ENCODE peak calls at places on chromosomes 12 and 14, in four cellular contexts. One of them, this sample, is unnamed.

GRCh38 chr14:89262041-89262440 is 155.0 kb downstream of the FOXN3 start:
- DNase-seq in stimulated activated CD8-positive, alpha-beta memory T cell treated with anti-CD3 and anti-CD28 coated beads, Interleukin-2, amount 100 ng/mL, for 1 hour: no peak
- DNase-seq in IMR-90: no peak
- DNase-seq in glutamatergic neuron: no peak
- DNase-seq in this sample: no peak

GRCh38 chr12:52207895-52208294 is 16.1 kb upstream of the KRT80 start:
- DNase-seq in glutamatergic neuron: peak
- DNase-seq in stimulated activated CD8-positive, alpha-beta memory T cell treated with anti-CD3 and anti-CD28 coated beads, Interleukin-2, amount 100 ng/mL, for 1 hour: no peak
- DNase-seq in IMR-90: peak
- DNase-seq in this sample: no peak

GRCh38 chr14:68578597-68578996 is 214.3 kb downstream of the ZFP36L1 start:
- DNase-seq in IMR-90: no peak
- DNase-seq in stimulated activated CD8-positive, alpha-beta memory T cell treated with anti-CD3 and anti-CD28 coated beads, Interleukin-2, amount 100 ng/mL, for 1 hour: no peak
- DNase-seq in glutamatergic neuron: no peak
- DNase-seq in this sample: no peak

GRCh38 chr14:59097681-59098080 is 90.8 kb upstream of the DAAM1 start:
- DNase-seq in glutamatergic neuron: no peak
- DNase-seq in stimulated activated CD8-positive, alpha-beta memory T cell treated with anti-CD3 and anti-CD28 coated beads, Interleukin-2, amount 100 ng/mL, for 1 hour: no peak
- DNase-seq in IMR-90: peak
- DNase-seq in this sample: no peak

GRCh38 chr12:102461501-102461900 is 18.9 kb downstream of the IGF1 start:
- DNase-seq in stimulated activated CD8-positive, alpha-beta memory T cell treated with anti-CD3 and anti-CD28 coated beads, Interleukin-2, amount 100 ng/mL, for 1 hour: no peak
- DNase-seq in IMR-90: no peak
- DNase-seq in glutamatergic neuron: no peak
- DNase-seq in this sample: no peak

GRCh38 chr12:43758247-43758727 is 303 bp downstream of the PUS7L start:
- DNase-seq in stimulated activated CD8-positive, alpha-beta memory T cell treated with anti-CD3 and anti-CD28 coated beads, Interleukin-2, amount 100 ng/mL, for 1 hour: peak
- DNase-seq in glutamatergic neuron: peak
- DNase-seq in IMR-90: peak
- DNase-seq in this sample: peak

GRCh38 chr14:96056509-96057422 is 17.6 kb downstream of the C14orf132 start:
- DNase-seq in glutamatergic neuron: no peak
- DNase-seq in IMR-90: no peak
- DNase-seq in stimulated activated CD8-positive, alpha-beta memory T cell treated with anti-CD3 and anti-CD28 coated beads, Interleukin-2, amount 100 ng/mL, for 1 hour: no peak
- DNase-seq in this sample: peak

GRCh38 chr14:74627071-74627470 is 15.0 kb upstream of the LTBP2 start:
- DNase-seq in IMR-90: no peak
- DNase-seq in glutamatergic neuron: no peak
- DNase-seq in stimulated activated CD8-positive, alpha-beta memory T cell treated with anti-CD3 and anti-CD28 coated beads, Interleukin-2, amount 100 ng/mL, for 1 hour: no peak
- DNase-seq in this sample: no peak

GRCh38 chr14:98582276-98582675 is 689.7 kb downstream of the BCL11B start:
- DNase-seq in glutamatergic neuron: no peak
- DNase-seq in IMR-90: no peak
- DNase-seq in stimulated activated CD8-positive, alpha-beta memory T cell treated with anti-CD3 and anti-CD28 coated beads, Interleukin-2, amount 100 ng/mL, for 1 hour: no peak
- DNase-seq in this sample: no peak

GRCh38 chr14:103628221-103628683 is 759 bp upstream of the KLC1 start:
- DNase-seq in glutamatergic neuron: peak
- DNase-seq in IMR-90: peak
- DNase-seq in stimulated activated CD8-positive, alpha-beta memory T cell treated with anti-CD3 and anti-CD28 coated beads, Interleukin-2, amount 100 ng/mL, for 1 hour: no peak
- DNase-seq in this sample: no peak

GRCh38 chr14:96285667-96286066 is 29.7 kb downstream of the BDKRB1 start:
- DNase-seq in stimulated activated CD8-positive, alpha-beta memory T cell treated with anti-CD3 and anti-CD28 coated beads, Interleukin-2, amount 100 ng/mL, for 1 hour: no peak
- DNase-seq in IMR-90: peak
- DNase-seq in glutamatergic neuron: no peak
- DNase-seq in this sample: no peak

GRCh38 chr14:71115306-71115705 is 208.0 kb downstream of the PCNX1 start:
- DNase-seq in IMR-90: no peak
- DNase-seq in stimulated activated CD8-positive, alpha-beta memory T cell treated with anti-CD3 and anti-CD28 coated beads, Interleukin-2, amount 100 ng/mL, for 1 hour: no peak
- DNase-seq in glutamatergic neuron: no peak
- DNase-seq in this sample: no peak

GRCh38 chr12:79448816-79449215 is 241.9 kb downstream of the PAWR start:
- DNase-seq in glutamatergic neuron: no peak
- DNase-seq in IMR-90: no peak
- DNase-seq in stimulated activated CD8-positive, alpha-beta memory T cell treated with anti-CD3 and anti-CD28 coated beads, Interleukin-2, amount 100 ng/mL, for 1 hour: no peak
- DNase-seq in this sample: no peak

GRCh38 chr14:96287856-96288255 is 31.8 kb downstream of the BDKRB1 start:
- DNase-seq in stimulated activated CD8-positive, alpha-beta memory T cell treated with anti-CD3 and anti-CD28 coated beads, Interleukin-2, amount 100 ng/mL, for 1 hour: no peak
- DNase-seq in IMR-90: no peak
- DNase-seq in glutamatergic neuron: no peak
- DNase-seq in this sample: no peak

GRCh38 chr12:65308601-65309071 is 30.2 kb downstream of the MSRB3 start:
- DNase-seq in IMR-90: peak
- DNase-seq in stimulated activated CD8-positive, alpha-beta memory T cell treated with anti-CD3 and anti-CD28 coated beads, Interleukin-2, amount 100 ng/mL, for 1 hour: no peak
- DNase-seq in glutamatergic neuron: no peak
- DNase-seq in this sample: no peak

GRCh38 chr14:73264080-73264895 is 27.0 kb downstream of the PAPLN start:
- DNase-seq in IMR-90: no peak
- DNase-seq in stimulated activated CD8-positive, alpha-beta memory T cell treated with anti-CD3 and anti-CD28 coated beads, Interleukin-2, amount 100 ng/mL, for 1 hour: no peak
- DNase-seq in glutamatergic neuron: no peak
- DNase-seq in this sample: peak

GRCh38 chr12:23197266-23197665 is 572.3 kb downstream of the ETNK1 start:
- DNase-seq in IMR-90: no peak
- DNase-seq in stimulated activated CD8-positive, alpha-beta memory T cell treated with anti-CD3 and anti-CD28 coated beads, Interleukin-2, amount 100 ng/mL, for 1 hour: no peak
- DNase-seq in glutamatergic neuron: no peak
- DNase-seq in this sample: no peak

GRCh38 chr14:69617796-69618195 is 6.4 kb downstream of the SUSD6 start:
- DNase-seq in IMR-90: no peak
- DNase-seq in stimulated activated CD8-positive, alpha-beta memory T cell treated with anti-CD3 and anti-CD28 coated beads, Interleukin-2, amount 100 ng/mL, for 1 hour: no peak
- DNase-seq in glutamatergic neuron: no peak
- DNase-seq in this sample: no peak

GRCh38 chr12:51115516-51115915 is 32.1 kb upstream of the CSRNP2 start:
- DNase-seq in IMR-90: no peak
- DNase-seq in stimulated activated CD8-positive, alpha-beta memory T cell treated with anti-CD3 and anti-CD28 coated beads, Interleukin-2, amount 100 ng/mL, for 1 hour: no peak
- DNase-seq in glutamatergic neuron: no peak
- DNase-seq in this sample: no peak

GRCh38 chr12:110424237-110424636 is 20.7 kb upstream of the ANAPC7 start:
- DNase-seq in glutamatergic neuron: no peak
- DNase-seq in IMR-90: no peak
- DNase-seq in stimulated activated CD8-positive, alpha-beta memory T cell treated with anti-CD3 and anti-CD28 coated beads, Interleukin-2, amount 100 ng/mL, for 1 hour: no peak
- DNase-seq in this sample: no peak

GRCh38 chr12:74391283-74391682 is 146.4 kb upstream of the ATXN7L3B start:
- DNase-seq in IMR-90: no peak
- DNase-seq in stimulated activated CD8-positive, alpha-beta memory T cell treated with anti-CD3 and anti-CD28 coated beads, Interleukin-2, amount 100 ng/mL, for 1 hour: no peak
- DNase-seq in glutamatergic neuron: no peak
- DNase-seq in this sample: no peak

GRCh38 chr12:27966870-27967269 is 5.7 kb downstream of the PTHLH start:
- DNase-seq in glutamatergic neuron: no peak
- DNase-seq in IMR-90: peak
- DNase-seq in stimulated activated CD8-positive, alpha-beta memory T cell treated with anti-CD3 and anti-CD28 coated beads, Interleukin-2, amount 100 ng/mL, for 1 hour: no peak
- DNase-seq in this sample: no peak

GRCh38 chr14:99853206-99853605 is 60.0 kb downstream of the EML1 start:
- DNase-seq in glutamatergic neuron: no peak
- DNase-seq in stimulated activated CD8-positive, alpha-beta memory T cell treated with anti-CD3 and anti-CD28 coated beads, Interleukin-2, amount 100 ng/mL, for 1 hour: no peak
- DNase-seq in IMR-90: no peak
- DNase-seq in this sample: peak

GRCh38 chr14:33692762-33693161 is 258.1 kb downstream of the EGLN3 start:
- DNase-seq in glutamatergic neuron: no peak
- DNase-seq in stimulated activated CD8-positive, alpha-beta memory T cell treated with anti-CD3 and anti-CD28 coated beads, Interleukin-2, amount 100 ng/mL, for 1 hour: no peak
- DNase-seq in IMR-90: peak
- DNase-seq in this sample: no peak

This sample was measured in D341Med.